ENCODE peak calls at places on chromosome 21, in four cellular contexts. One of them, this sample, is unnamed.

GRCh38 chr21:36557316-36557715 is 77.4 kb upstream of the CLDN14 start:
- DNase-seq in NCI-H345: no peak
- DNase-seq in colonic mucosa: no peak
- DNase-seq in ureter: no peak
- DNase-seq in this sample: no peak

GRCh38 chr21:37374026-37374425 is 7.5 kb downstream of the DYRK1A start:
- DNase-seq in NCI-H345: no peak
- DNase-seq in colonic mucosa: no peak
- DNase-seq in ureter: no peak
- DNase-seq in this sample: no peak

GRCh38 chr21:43721939-43722338 is 3.0 kb downstream of the PDXK start:
- DNase-seq in NCI-H345: no peak
- DNase-seq in colonic mucosa: no peak
- DNase-seq in ureter: no peak
- DNase-seq in this sample: no peak

GRCh38 chr21:45971487-45972352 is 9.8 kb upstream of the COL6A1 start:
- DNase-seq in NCI-H345: no peak
- DNase-seq in colonic mucosa: no peak
- DNase-seq in ureter: peak; percentile 65
- DNase-seq in this sample: no peak

GRCh38 chr21:39117571-39117970 is 65.7 kb downstream of the PSMG1 start:
- DNase-seq in NCI-H345: no peak
- DNase-seq in colonic mucosa: no peak
- DNase-seq in ureter: no peak
- DNase-seq in this sample: no peak

GRCh38 chr21:26388731-26389231 is 184.3 kb downstream of the CYYR1 start:
- DNase-seq in NCI-H345: no peak
- DNase-seq in colonic mucosa: no peak
- DNase-seq in ureter: no peak
- DNase-seq in this sample: no peak

GRCh38 chr21:42150458-42151085 is 68.4 kb upstream of the ABCG1 start:
- DNase-seq in NCI-H345: no peak
- DNase-seq in colonic mucosa: no peak
- DNase-seq in ureter: no peak
- DNase-seq in this sample: no peak

GRCh38 chr21:38354231-38354630 is 97.4 kb downstream of the KCNJ15 start:
- DNase-seq in NCI-H345: no peak
- DNase-seq in colonic mucosa: no peak
- DNase-seq in ureter: peak; percentile 28
- DNase-seq in this sample: no peak

GRCh38 chr21:44348861-44349260 is 4.6 kb upstream of the TRPM2 start:
- DNase-seq in NCI-H345: no peak
- DNase-seq in colonic mucosa: no peak
- DNase-seq in ureter: no peak
- DNase-seq in this sample: no peak

GRCh38 chr21:41740604-41741252 is 26.1 kb downstream of the RIPK4 start:
- DNase-seq in NCI-H345: no peak
- DNase-seq in colonic mucosa: no peak
- DNase-seq in ureter: no peak
- DNase-seq in this sample: no peak

GRCh38 chr21:45593162-45594022 is 50.1 kb upstream of the PCBP3 start:
- DNase-seq in NCI-H345: no peak
- DNase-seq in colonic mucosa: no peak
- DNase-seq in ureter: no peak
- DNase-seq in this sample: no peak

GRCh38 chr21:26946744-26947446 is 20.0 kb downstream of the ADAMTS5 start:
- DNase-seq in NCI-H345: no peak
- DNase-seq in colonic mucosa: no peak
- DNase-seq in ureter: no peak
- DNase-seq in this sample: no peak

GRCh38 chr21:37658994-37659458 is 257.2 kb downstream of the KCNJ6 start:
- DNase-seq in NCI-H345: no peak
- DNase-seq in colonic mucosa: no peak
- DNase-seq in ureter: no peak
- DNase-seq in this sample: no peak

GRCh38 chr21:38479641-38480515 is 18.4 kb downstream of the ERG start:
- DNase-seq in NCI-H345: no peak
- DNase-seq in colonic mucosa: no peak
- DNase-seq in ureter: no peak
- DNase-seq in this sample: no peak

GRCh38 chr21:44089001-44089911 is 17.9 kb upstream of the PWP2 start:
- DNase-seq in NCI-H345: no peak
- DNase-seq in colonic mucosa: peak; percentile 84
- DNase-seq in ureter: peak; percentile 39
- DNase-seq in this sample: no peak

GRCh38 chr21:46122758-46123683 is 25.1 kb downstream of the COL6A2 start:
- DNase-seq in NCI-H345: no peak
- DNase-seq in colonic mucosa: no peak
- DNase-seq in ureter: no peak
- DNase-seq in this sample: no peak

GRCh38 chr21:36150192-36150711 is 6.4 kb upstream of the DOP1B start:
- DNase-seq in NCI-H345: no peak
- DNase-seq in colonic mucosa: no peak
- DNase-seq in ureter: no peak
- DNase-seq in this sample: no peak

GRCh38 chr21:36847189-36847588 is 119.3 kb downstream of the HLCS start:
- DNase-seq in NCI-H345: no peak
- DNase-seq in colonic mucosa: no peak
- DNase-seq in ureter: no peak
- DNase-seq in this sample: no peak

GRCh38 chr21:34915364-34915834 is 133.7 kb downstream of the RUNX1 start:
- DNase-seq in NCI-H345: no peak
- DNase-seq in colonic mucosa: no peak
- DNase-seq in ureter: no peak
- DNase-seq in this sample: no peak